ENCODE peak calls at places on chromosomes 3 and 15, in four cellular contexts. P is caudate nucleus; Y is naive thymus-derived CD8-positive, alpha-beta T cell; I is stimulated activated naive B cell treated with anti-CD40 and anti-IgM and Interleukin-4, amounts not matched to agents 10 μg/mL and 1 μg/mL and 100 μg/mL, for 72 hours. L is an unnamed sample.

GRCh38 chr3:153162513-153163348 is 705 bp downstream of the RAP2B start:
- DNase-seq in P (no peak), Y (peak), I (peak), L (peak)

GRCh38 chr3:17234382-17234781 is 349.6 kb downstream of the PLCL2 start:
- DNase-seq in P (no peak), Y (no peak), I (no peak), L (no peak)

GRCh38 chr15:98953000-98953776 is 54.4 kb downstream of the PGPEP1L start:
- DNase-seq in P (no peak), Y (no peak), I (no peak), L (no peak)

GRCh38 chr3:46845860-46846623 is 17.2 kb downstream of the MYL3 start:
- DNase-seq in P (peak), Y (peak), I (peak), L (peak)

GRCh38 chr15:74695597-74696397 is at the start of gene EDC3:
- DNase-seq in P (peak), Y (peak), I (peak), L (peak)

GRCh38 chr3:29426302-29427226 is 145.7 kb downstream of the RBMS3 start:
- DNase-seq in P (no peak), Y (no peak), I (no peak), L (peak)

GRCh38 chr3:161213644-161214043 is 7.5 kb upstream of the NMD3 start:
- DNase-seq in P (no peak), Y (no peak), I (no peak), L (no peak)

GRCh38 chr3:10678796-10679376 is 137.1 kb upstream of the SLC6A11 start:
- DNase-seq in P (no peak), Y (no peak), I (no peak), L (no peak)

GRCh38 chr15:77335298-77335697 is 84.6 kb downstream of the PEAK1 start:
- DNase-seq in P (no peak), Y (no peak), I (no peak), L (peak)

GRCh38 chr15:84953136-84953535 is 28.5 kb upstream of the PDE8A start:
- DNase-seq in P (no peak), Y (no peak), I (no peak), L (peak)

GRCh38 chr3:52820741-52821140 is 9.7 kb downstream of the ITIH4 start:
- DNase-seq in P (no peak), Y (no peak), I (no peak), L (peak)

GRCh38 chr15:38667875-38668274 is 103.3 kb upstream of the RASGRP1 start:
- DNase-seq in P (no peak), Y (no peak), I (no peak), L (no peak)

GRCh38 chr15:69148465-69148864 is 12.0 kb upstream of the GLCE start:
- DNase-seq in P (no peak), Y (no peak), I (no peak), L (no peak)

GRCh38 chr15:73872370-73872769 is 994 bp upstream of the TBC1D21 start:
- DNase-seq in P (no peak), Y (no peak), I (no peak), L (peak)

GRCh38 chr3:181610973-181611265 is 100.8 kb upstream of the SOX2 start:
- DNase-seq in P (no peak), Y (no peak), I (no peak), L (no peak)

GRCh38 chr15:68312701-68313204 is 35.2 kb downstream of the FEM1B start:
- DNase-seq in P (no peak), Y (no peak), I (no peak), L (peak)

GRCh38 chr3:48555949-48556795 is 431 bp downstream of the PFKFB4 start:
- DNase-seq in P (no peak), Y (no peak), I (no peak), L (no peak)

GRCh38 chr15:29665441-29665985 is 156.8 kb downstream of the TJP1 start:
- DNase-seq in P (no peak), Y (no peak), I (no peak), L (peak)

GRCh38 chr3:67624687-67625086 is 29.7 kb downstream of the SUCLG2 start:
- DNase-seq in P (no peak), Y (no peak), I (no peak), L (no peak)

GRCh38 chr3:102079809-102080197 is 230.5 kb downstream of the NFKBIZ start:
- DNase-seq in P (no peak), Y (peak), I (no peak), L (no peak)

GRCh38 chr15:82640672-82641071 is 6.5 kb downstream of the CPEB1 start:
- DNase-seq in P (no peak), Y (no peak), I (no peak), L (no peak)

GRCh38 chr15:49406352-49407118 is 16.5 kb upstream of the FGF7 start:
- DNase-seq in P (no peak), Y (no peak), I (no peak), L (no peak)

GRCh38 chr3:187014417-187014864 is 84.1 kb downstream of the ST6GAL1 start:
- DNase-seq in P (no peak), Y (no peak), I (no peak), L (no peak)

GRCh38 chr3:27323087-27323570 is 46.1 kb downstream of the NEK10 start:
- DNase-seq in P (no peak), Y (no peak), I (no peak), L (no peak)

GRCh38 chr3:57169872-57170623 is 4.9 kb upstream of the IL17RD start:
- DNase-seq in P (peak), Y (peak), I (peak), L (peak)

GRCh38 chr15:66775127-66776105 is 73.4 kb downstream of the SMAD6 start:
- DNase-seq in P (no peak), Y (no peak), I (no peak), L (peak)

GRCh38 chr15:45871121-45871855 is 236.5 kb downstream of the SQOR start:
- DNase-seq in P (no peak), Y (no peak), I (no peak), L (no peak)

GRCh38 chr3:176430244-176430893 is 766.9 kb downstream of the TBL1XR1 start:
- DNase-seq in P (no peak), Y (no peak), I (no peak), L (peak)

GRCh38 chr3:148955544-148956346 is 35.6 kb upstream of the GYG1 start:
- DNase-seq in P (no peak), Y (peak), I (no peak), L (peak)

GRCh38 chr3:11636372-11636760 is 7.3 kb downstream of the VGLL4 start:
- DNase-seq in P (no peak), Y (no peak), I (no peak), L (no peak)

GRCh38 chr3:64685331-64685799 is 2.4 kb downstream of the ADAMTS9 start:
- DNase-seq in P (no peak), Y (no peak), I (no peak), L (peak)

GRCh38 chr3:2623463-2623862 is 486.7 kb downstream of the IL5RA start:
- DNase-seq in P (no peak), Y (no peak), I (no peak), L (peak)

GRCh38 chr3:118628704-118629341 is 405.8 kb downstream of the IGSF11 start:
- DNase-seq in P (peak), Y (no peak), I (peak), L (peak)

GRCh38 chr3:111076732-111077131 is 5.1 kb downstream of the NECTIN3 start:
- DNase-seq in P (no peak), Y (no peak), I (no peak), L (no peak)

GRCh38 chr3:52281980-52282801 is 3.7 kb upstream of the WDR82 start:
- DNase-seq in P (no peak), Y (peak), I (no peak), L (no peak)

GRCh38 chr3:67362686-67363085 is 291.7 kb downstream of the SUCLG2 start:
- DNase-seq in P (no peak), Y (no peak), I (no peak), L (peak)

GRCh38 chr15:45468294-45468693 is 54.3 kb downstream of the SLC30A4 start:
- DNase-seq in P (peak), Y (no peak), I (no peak), L (no peak)

L was measured in choroid plexus epithelial cell.